ENCODE peak calls at places on chromosomes 6 and 20, in six cellular contexts. G is tibial artery, F is A549, E is spleen, Q is lower lobe of right lung, T is lung. O is an unnamed sample.

GRCh38 chr20:38827770-38828281 is 22.3 kb downstream of the PPP1R16B start:
- DNase-seq in F (no peak), T (no peak), Q (no peak), G (no peak), E (no peak), O (no peak)

GRCh38 chr6:119979862-119980261 is 630.3 kb upstream of the MAN1A1 start:
- DNase-seq in T (no peak), G (no peak), E (no peak), Q (no peak), F (peak; percentile 1), O (no peak)

GRCh38 chr20:8654486-8654885 is 414.4 kb upstream of the PLCB4 start:
- DNase-seq in F (no peak), E (no peak), Q (no peak), T (no peak), G (no peak), O (no peak)

GRCh38 chr20:59972037-59972801 is 14.0 kb downstream of the CDH26 start:
- DNase-seq in T (peak; percentile 60), G (no peak), F (no peak), E (no peak), Q (no peak), O (no peak)

GRCh38 chr6:14888575-14889000 is 357.3 kb upstream of the JARID2 start:
- DNase-seq in T (no peak), G (no peak), E (no peak), F (no peak), Q (no peak), O (no peak)

GRCh38 chr20:57224641-57225138 is 41.8 kb downstream of the BMP7 start:
- DNase-seq in E (no peak), G (no peak), Q (no peak), T (no peak), F (no peak), O (no peak)

GRCh38 chr6:155638200-155638599 is 182.6 kb upstream of the NOX3 start:
- DNase-seq in F (no peak), G (no peak), E (no peak), Q (no peak), T (no peak), O (no peak)

GRCh38 chr6:11727995-11728961 is 50.3 kb downstream of the ADTRP start:
- DNase-seq in E (no peak), F (no peak), Q (no peak), G (no peak), T (no peak), O (no peak)

GRCh38 chr20:23103284-23104018 is 17.3 kb upstream of the CD93 start:
- DNase-seq in T (no peak), E (peak; percentile 54), F (no peak), Q (no peak), G (no peak), O (no peak)

GRCh38 chr6:146905313-146905712 is 298.9 kb upstream of the STXBP5 start:
- DNase-seq in F (peak; percentile 12), Q (no peak), E (no peak), T (no peak), G (peak; percentile 30), O (no peak)

GRCh38 chr6:107704377-107705013 is 119.6 kb downstream of the SCML4 start:
- DNase-seq in G (no peak), Q (no peak), E (no peak), F (peak; percentile 14), T (no peak), O (no peak)

GRCh38 chr6:169398342-169399105 is 144.9 kb upstream of the THBS2 start:
- DNase-seq in Q (no peak), E (no peak), F (no peak), G (no peak), T (peak; percentile 21), O (no peak)

GRCh38 chr6:21741221-21742109 is 147.9 kb downstream of the SOX4 start:
- DNase-seq in E (no peak), G (no peak), F (no peak), Q (no peak), T (no peak), O (no peak)

GRCh38 chr20:63635431-63636141 is 8.7 kb upstream of the GMEB2 start:
- DNase-seq in T (no peak), F (no peak), G (no peak), Q (peak; percentile 69), E (peak; percentile 95), O (no peak)

GRCh38 chr6:85192186-85192585 is 257.7 kb upstream of the NT5E start:
- DNase-seq in F (no peak), Q (no peak), E (no peak), G (no peak), T (no peak), O (no peak)

GRCh38 chr20:17825949-17826843 is 126.4 kb downstream of the BANF2 start:
- DNase-seq in F (no peak), T (no peak), Q (no peak), E (no peak), G (no peak), O (no peak)

GRCh38 chr20:15848126-15848525 is 725.1 kb downstream of the KIF16B start:
- DNase-seq in E (no peak), G (no peak), F (no peak), T (no peak), Q (no peak), O (no peak)

GRCh38 chr20:50532231-50532630 is 22.0 kb downstream of the PTPN1 start:
- DNase-seq in E (no peak), G (no peak), T (no peak), Q (no peak), F (no peak), O (no peak)

GRCh38 chr20:11155156-11155805 is 481.5 kb upstream of the JAG1 start:
- DNase-seq in Q (no peak), G (no peak), F (no peak), E (no peak), T (no peak), O (no peak)

GRCh38 chr6:40894962-40895799 is 143.8 kb downstream of the UNC5CL start:
- DNase-seq in T (peak; percentile 56), F (peak; percentile 76), G (peak; percentile 27), E (no peak), Q (peak; percentile 65), O (peak; percentile 70)
- TF ChIP-seq CTCF in T (no peak), F (peak; percentile 64), G (peak; percentile 18), E (peak; percentile 38), Q (peak; percentile 56), O (peak; percentile 55)

DNA sequence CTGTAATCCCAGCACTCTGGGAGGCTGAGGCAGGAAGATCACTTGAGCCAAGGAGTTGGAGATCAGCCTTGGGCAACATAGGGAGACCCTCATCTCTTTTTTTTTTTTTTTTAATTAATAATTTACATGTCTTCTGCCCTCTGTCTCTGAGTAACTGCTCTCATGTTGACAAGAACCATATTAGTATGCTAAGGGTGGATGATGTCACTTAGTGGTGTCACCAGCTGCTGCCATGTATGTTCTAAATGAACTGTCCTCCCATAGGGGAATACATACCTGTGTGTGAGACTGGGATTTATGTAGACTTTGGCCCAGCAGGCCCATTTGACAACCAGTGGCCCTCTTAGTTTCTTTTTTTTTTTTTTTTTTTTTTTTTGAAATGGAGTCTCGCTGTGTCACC is 65.6 kb downstream of the SCAND1 start:
- DNase-seq in T (no peak), F (no peak), Q (no peak), E (no peak), G (no peak), O (no peak)
- H3K27ac ChIP-seq in T (no peak overlapping the region), F (peak overlapping the region; percentile 22), Q (no peak overlapping the region), E (no peak overlapping the region), G (no peak overlapping the region), O (no peak overlapping the region)

GRCh38 chr20:6626805-6627204 is 140.7 kb upstream of the BMP2 start:
- DNase-seq in G (no peak), Q (no peak), E (no peak), T (no peak), F (no peak), O (no peak)

GRCh38 chr20:6623989-6624388 is 143.5 kb upstream of the BMP2 start:
- DNase-seq in T (no peak), G (no peak), F (no peak), Q (no peak), E (no peak), O (no peak)

GRCh38 chr20:6632187-6632586 is 135.3 kb upstream of the BMP2 start:
- DNase-seq in Q (no peak), T (no peak), G (no peak), E (no peak), F (no peak), O (peak; percentile 25)

GRCh38 chr20:6630494-6630893 is 137.0 kb upstream of the BMP2 start:
- DNase-seq in Q (no peak), T (no peak), F (no peak), G (no peak), E (no peak), O (no peak)

GRCh38 chr20:6629564-6629963 is 137.9 kb upstream of the BMP2 start:
- DNase-seq in T (no peak), F (no peak), Q (no peak), G (no peak), E (no peak), O (no peak)
- TF ChIP-seq CTCF in T (no peak), F (no peak), Q (no peak), G (no peak), E (no peak), O (peak; percentile 30)

DNA sequence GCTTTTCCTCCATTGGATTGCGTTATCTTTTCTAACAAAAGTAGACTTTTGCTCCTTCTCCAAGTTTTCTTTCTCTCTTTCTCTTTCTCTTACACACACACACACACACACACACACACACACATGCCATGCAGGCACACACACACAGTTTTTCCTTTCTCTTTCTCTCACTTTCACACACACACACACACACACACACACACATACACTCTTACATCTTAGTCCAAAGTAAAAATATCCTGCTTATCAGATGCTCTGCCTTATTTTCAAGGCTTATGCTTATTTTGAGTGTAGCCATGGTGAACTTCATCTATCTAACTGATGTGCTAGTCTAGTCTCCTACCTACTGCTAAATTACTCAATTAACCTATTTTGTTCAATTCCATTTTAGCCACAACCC is 34.4 kb upstream of the RAB23 start:
- DNase-seq in Q (no peak), E (no peak), F (no peak), T (no peak), G (no peak), O (no peak)
- H3K27ac ChIP-seq in Q (peak overlapping the region; percentile 53), E (no peak overlapping the region), F (no peak overlapping the region), T (no peak overlapping the region), G (peak overlapping the region; percentile 89), O (no peak overlapping the region)

GRCh38 chr6:149925974-149926777 is 3.3 kb upstream of the RAET1G start:
- DNase-seq in E (peak; percentile 90), T (peak; percentile 93), Q (peak; percentile 90), F (peak; percentile 70), G (peak; percentile 96), O (peak; percentile 89)
- TF ChIP-seq CTCF in E (peak; percentile 87), T (peak; percentile 93), Q (peak; percentile 82), F (peak; percentile 80), G (peak; percentile 94), O (peak; percentile 76)

DNA sequence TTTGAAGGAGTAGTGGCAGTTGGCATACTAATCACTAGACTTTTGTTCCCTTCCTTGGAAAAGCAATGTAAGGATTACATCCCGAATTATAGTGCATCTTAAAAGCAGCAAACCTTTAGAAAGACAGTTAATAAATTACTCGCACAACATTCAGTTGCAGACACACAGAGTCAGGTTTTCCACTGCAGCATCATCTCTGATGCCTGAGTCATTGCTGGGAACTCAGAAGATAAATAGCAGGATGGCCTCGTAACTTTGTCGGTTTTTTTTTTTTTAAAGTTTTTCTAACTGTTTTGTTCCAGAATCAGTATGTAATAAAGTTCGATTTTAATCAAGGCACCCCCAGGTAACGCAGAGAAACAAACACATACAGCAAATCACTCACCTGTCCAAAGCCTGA is 34.3 kb downstream of the GJA10 start:
- DNase-seq in F (no peak), E (no peak), T (no peak), Q (no peak), G (no peak), O (no peak)
- H3K27ac ChIP-seq in F (no peak overlapping the region), E (no peak overlapping the region), T (no peak overlapping the region), Q (no peak overlapping the region), G (no peak overlapping the region), O (no peak overlapping the region)

GRCh38 chr6:76351275-76351674 is 278.8 kb upstream of the IMPG1 start:
- DNase-seq in G (no peak), F (peak; percentile 12), Q (no peak), T (no peak), E (no peak), O (no peak)
- TF ChIP-seq CTCF in G (no peak), F (no peak), Q (no peak), T (no peak), E (no peak), O (peak; percentile 27)